ENCODE peak calls at places on chromosome 11, in five cellular contexts. Z is stimulated activated CD4-positive, alpha-beta T cell treated with anti-CD3 and anti-CD28 coated beads, Interleukin-12 subunit alpha, Interleukin-12 subunit beta, amount 100 ng/mL, for 48 hours; X is T1000; P is HT-29; M is fibroblast of lung. G is an unnamed sample.

GRCh38 chr11:12148882-12149281 is 38.5 kb downstream of the MICAL2 start:
- DNase-seq in Z (no peak), X (no peak), P (no peak), M (peak), G (no peak)

GRCh38 chr11:72067266-72067665 is 13.1 kb downstream of the NUMA1 start:
- DNase-seq in Z (no peak), X (no peak), P (no peak), M (no peak), G (no peak)

GRCh38 chr11:46659908-46660307 is 40.5 kb downstream of the ARHGAP1 start:
- DNase-seq in Z (no peak), X (no peak), P (no peak), M (peak), G (no peak)

GRCh38 chr11:68042219-68043028 is 3.6 kb downstream of the TCIRG1 start:
- DNase-seq in Z (no peak), X (no peak), P (peak), M (no peak), G (peak)

GRCh38 chr11:71998649-71999310 is at the start of gene IL18BP:
- DNase-seq in Z (no peak), X (no peak), P (no peak), M (no peak), G (peak)

GRCh38 chr11:123020968-123021367 is 39.3 kb upstream of the BSX start:
- DNase-seq in Z (peak), X (no peak), P (peak), M (peak), G (no peak)

GRCh38 chr11:59550842-59551650 is 39.7 kb downstream of the OR4D9 start:
- DNase-seq in Z (peak), X (peak), P (peak), M (peak), G (peak)

GRCh38 chr11:114438303-114438702 is 964 bp upstream of the REXO2 start:
- DNase-seq in Z (no peak), X (no peak), P (peak), M (peak), G (no peak)

GRCh38 chr11:9280655-9281301 is 15.6 kb upstream of the DENND5A start:
- DNase-seq in Z (peak), X (no peak), P (peak), M (peak), G (no peak)

GRCh38 chr11:120147950-120148270 is 10.0 kb upstream of the TRIM29 start:
- DNase-seq in Z (no peak), X (no peak), P (no peak), M (no peak), G (no peak)

GRCh38 chr11:35525501-35526175 is at the start of gene PAMR1:
- DNase-seq in Z (no peak), X (peak), P (no peak), M (peak), G (peak)

GRCh38 chr11:36363361-36364272 is 67.5 kb downstream of the PRR5L start:
- DNase-seq in Z (no peak), X (no peak), P (peak), M (peak), G (no peak)

GRCh38 chr11:77207618-77208313 is 79.7 kb downstream of the MYO7A start:
- DNase-seq in Z (no peak), X (no peak), P (no peak), M (no peak), G (peak)

GRCh38 chr11:116861539-116861938 is 24.1 kb upstream of the APOA1 start:
- DNase-seq in Z (no peak), X (no peak), P (no peak), M (peak), G (no peak)

GRCh38 chr11:105538531-105538930 is 71.3 kb upstream of the GRIA4 start:
- DNase-seq in Z (no peak), X (no peak), P (no peak), M (no peak), G (no peak)

GRCh38 chr11:119337581-119338317 is 2.9 kb downstream of the C1QTNF5 start:
- DNase-seq in Z (no peak), X (peak), P (peak), M (peak), G (peak)

GRCh38 chr11:120482149-120482548 is 29.4 kb upstream of the GRIK4 start:
- DNase-seq in Z (no peak), X (no peak), P (peak), M (peak), G (no peak)

GRCh38 chr11:16114451-16114850 is 241.9 kb downstream of the SOX6 start:
- DNase-seq in Z (no peak), X (no peak), P (no peak), M (no peak), G (no peak)

GRCh38 chr11:31325162-31325561 is 44.4 kb downstream of the DCDC1 start:
- DNase-seq in Z (no peak), X (peak), P (no peak), M (peak), G (no peak)

GRCh38 chr11:10866893-10867331 is 9.1 kb upstream of the ZBED5 start:
- DNase-seq in Z (no peak), X (no peak), P (no peak), M (peak), G (no peak)

GRCh38 chr11:9759519-9760179 is 95.8 kb downstream of the SWAP70 start:
- DNase-seq in Z (peak), X (peak), P (peak), M (peak), G (peak)

GRCh38 chr11:57316017-57316416 is 8.7 kb downstream of the TNKS1BP1 start:
- DNase-seq in Z (no peak), X (no peak), P (no peak), M (no peak), G (peak)